ENCODE peak calls at places on chromosomes 2 and 18, in four cellular contexts. One of them, this sample, is unnamed.

GRCh38 chr2:41535575-41535974 is 512.2 kb upstream of the PKDCC start:
- DNase-seq in breast epithelium: no peak
- DNase-seq in body of pancreas: no peak
- DNase-seq in A549: no peak
- DNase-seq in this sample: no peak

GRCh38 chr2:5908030-5908429 is 215.8 kb downstream of the SOX11 start:
- DNase-seq in breast epithelium: no peak
- DNase-seq in body of pancreas: no peak
- DNase-seq in A549: no peak
- DNase-seq in this sample: no peak

GRCh38 chr2:113046465-113046864 is 6.2 kb downstream of the IL36B start:
- DNase-seq in breast epithelium: no peak
- DNase-seq in A549: no peak
- DNase-seq in body of pancreas: no peak
- DNase-seq in this sample: no peak

GRCh38 chr2:111930875-111931274 is 32.5 kb downstream of the MERTK start:
- DNase-seq in A549: no peak
- DNase-seq in body of pancreas: no peak
- DNase-seq in breast epithelium: no peak
- DNase-seq in this sample: peak; percentile 61

GRCh38 chr2:3432067-3432466 is 52.6 kb downstream of the TRAPPC12 start:
- DNase-seq in A549: no peak
- DNase-seq in body of pancreas: no peak
- DNase-seq in breast epithelium: no peak
- DNase-seq in this sample: no peak

GRCh38 chr2:215358891-215359575 is 47.2 kb downstream of the ATIC start:
- DNase-seq in A549: no peak
- DNase-seq in body of pancreas: no peak
- DNase-seq in breast epithelium: no peak
- DNase-seq in this sample: no peak

GRCh38 chr2:241905716-241906376 is 36.3 kb downstream of the RTP5 start:
- DNase-seq in breast epithelium: peak; percentile 40
- DNase-seq in body of pancreas: no peak
- DNase-seq in A549: no peak
- DNase-seq in this sample: no peak

GRCh38 chr2:2665834-2666133 is 334.7 kb upstream of the MYT1L start:
- DNase-seq in body of pancreas: no peak
- DNase-seq in A549: no peak
- DNase-seq in breast epithelium: no peak
- DNase-seq in this sample: no peak

GRCh38 chr2:190916829-190917228 is 36.2 kb downstream of the GLS start:
- DNase-seq in A549: no peak
- DNase-seq in breast epithelium: no peak
- DNase-seq in body of pancreas: no peak
- DNase-seq in this sample: no peak

GRCh38 chr2:36960005-36960675 is 6.2 kb downstream of the STRN start:
- DNase-seq in body of pancreas: no peak
- DNase-seq in A549: no peak
- DNase-seq in breast epithelium: no peak
- DNase-seq in this sample: no peak

GRCh38 chr2:46705663-46706062 is 209.9 kb downstream of the MCFD2 start:
- DNase-seq in A549: no peak
- DNase-seq in breast epithelium: no peak
- DNase-seq in body of pancreas: no peak
- DNase-seq in this sample: no peak

GRCh38 chr2:46703588-46703987 is 212.0 kb downstream of the MCFD2 start:
- DNase-seq in A549: no peak
- DNase-seq in breast epithelium: no peak
- DNase-seq in body of pancreas: no peak
- DNase-seq in this sample: no peak

GRCh38 chr2:46702537-46702936 is 213.1 kb downstream of the MCFD2 start:
- DNase-seq in body of pancreas: no peak
- DNase-seq in breast epithelium: no peak
- DNase-seq in A549: no peak
- DNase-seq in this sample: no peak

GRCh38 chr2:46706264-46706983 is 209.2 kb downstream of the MCFD2 start:
- DNase-seq in A549: no peak
- DNase-seq in body of pancreas: no peak
- DNase-seq in breast epithelium: no peak
- DNase-seq in this sample: no peak

DNA sequence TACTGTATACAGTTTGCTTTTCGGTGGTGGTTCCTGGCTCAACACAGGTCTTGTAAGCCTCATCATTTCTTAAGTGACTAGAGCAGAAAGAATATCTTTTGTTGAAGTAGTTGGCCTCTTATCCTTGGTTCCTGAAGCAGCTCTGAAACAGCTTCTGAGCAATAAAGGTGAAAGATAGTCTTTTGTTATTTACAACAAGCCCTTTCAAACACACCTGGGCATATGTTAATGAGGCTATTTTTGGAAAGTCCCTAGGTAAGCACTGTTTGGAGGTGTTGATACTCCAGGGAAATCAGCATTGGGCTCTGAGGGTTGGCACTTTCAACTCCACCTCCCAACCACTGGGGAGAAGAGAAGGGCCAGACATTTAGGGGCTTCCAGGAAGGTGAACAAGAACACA is 211.0 kb downstream of the MCFD2 start:
- DNase-seq in body of pancreas: no peak
- DNase-seq in A549: no peak
- DNase-seq in breast epithelium: no peak
- DNase-seq in this sample: no peak
- H3K27ac ChIP-seq in body of pancreas: no peak overlapping the region
- H3K27ac ChIP-seq in A549: peak overlapping the region; percentile 39
- H3K27ac ChIP-seq in breast epithelium: peak overlapping the region; percentile 34
- H3K27ac ChIP-seq in this sample: no peak overlapping the region

GRCh38 chr2:201127128-201127521 is 11.2 kb downstream of the CFLAR start:
- DNase-seq in breast epithelium: no peak
- DNase-seq in body of pancreas: no peak
- DNase-seq in A549: no peak
- DNase-seq in this sample: no peak

GRCh38 chr2:201126308-201127127 is 10.6 kb downstream of the CFLAR start:
- DNase-seq in body of pancreas: no peak
- DNase-seq in breast epithelium: no peak
- DNase-seq in A549: no peak
- DNase-seq in this sample: no peak

GRCh38 chr2:201127570-201127969 is 11.6 kb downstream of the CFLAR start:
- DNase-seq in A549: no peak
- DNase-seq in body of pancreas: no peak
- DNase-seq in breast epithelium: no peak
- DNase-seq in this sample: no peak

GRCh38 chr2:201130524-201131186 is 14.7 kb downstream of the CFLAR start:
- DNase-seq in breast epithelium: no peak
- DNase-seq in A549: no peak
- DNase-seq in body of pancreas: no peak
- DNase-seq in this sample: peak; percentile 88

DNA sequence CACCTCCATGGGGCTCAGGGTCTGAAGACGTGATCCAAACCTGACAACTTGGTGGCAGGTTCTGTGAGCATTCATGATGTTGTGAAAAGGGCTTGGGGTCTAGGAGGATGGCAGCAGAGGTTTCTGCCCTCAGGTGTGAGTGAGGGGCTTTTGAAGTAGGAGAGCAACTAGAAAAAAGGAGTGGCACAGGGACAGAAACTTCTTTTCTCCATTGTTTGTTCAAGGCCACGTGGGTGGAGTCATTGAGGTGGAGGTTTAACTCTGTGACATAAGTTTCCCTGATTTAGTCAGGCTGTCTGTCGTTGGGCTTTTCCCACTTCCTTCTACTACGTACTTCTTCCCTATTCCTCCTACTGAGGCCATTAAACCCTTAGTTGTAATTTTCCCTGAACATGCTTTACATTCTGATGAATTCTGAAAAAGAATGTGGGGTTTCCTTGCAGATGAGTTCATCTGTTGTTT is 13.1 kb downstream of the CFLAR start:
- DNase-seq in A549: no peak
- DNase-seq in breast epithelium: no peak
- DNase-seq in body of pancreas: peak; percentile 69
- DNase-seq in this sample: no peak
- H3K27ac ChIP-seq in A549: peak overlapping the region; percentile 86
- H3K27ac ChIP-seq in breast epithelium: peak overlapping the region; percentile 88
- H3K27ac ChIP-seq in body of pancreas: peak overlapping the region; percentile 31
- H3K27ac ChIP-seq in this sample: peak overlapping the region; percentile 99

GRCh38 chr18:48802543-48803428 is 148.0 kb downstream of the SMAD7 start:
- DNase-seq in body of pancreas: peak; percentile 19
- DNase-seq in breast epithelium: peak; percentile 15
- DNase-seq in A549: no peak
- DNase-seq in this sample: no peak
- H3K27ac ChIP-seq in body of pancreas: peak overlapping the region; percentile 31
- H3K27ac ChIP-seq in breast epithelium: no peak overlapping the region
- H3K27ac ChIP-seq in A549: no peak overlapping the region
- H3K27ac ChIP-seq in this sample: no peak overlapping the region

GRCh38 chr2:124213977-124214587 is 189.0 kb downstream of the CNTNAP5 start:
- DNase-seq in A549: no peak
- DNase-seq in breast epithelium: no peak
- DNase-seq in body of pancreas: no peak
- DNase-seq in this sample: no peak

GRCh38 chr2:124209441-124209840 is 184.4 kb downstream of the CNTNAP5 start:
- DNase-seq in A549: no peak
- DNase-seq in breast epithelium: no peak
- DNase-seq in body of pancreas: no peak
- DNase-seq in this sample: no peak
- H3K27ac ChIP-seq in A549: no peak overlapping the region
- H3K27ac ChIP-seq in breast epithelium: no peak overlapping the region
- H3K27ac ChIP-seq in body of pancreas: no peak overlapping the region
- H3K27ac ChIP-seq in this sample: no peak overlapping the region

DNA sequence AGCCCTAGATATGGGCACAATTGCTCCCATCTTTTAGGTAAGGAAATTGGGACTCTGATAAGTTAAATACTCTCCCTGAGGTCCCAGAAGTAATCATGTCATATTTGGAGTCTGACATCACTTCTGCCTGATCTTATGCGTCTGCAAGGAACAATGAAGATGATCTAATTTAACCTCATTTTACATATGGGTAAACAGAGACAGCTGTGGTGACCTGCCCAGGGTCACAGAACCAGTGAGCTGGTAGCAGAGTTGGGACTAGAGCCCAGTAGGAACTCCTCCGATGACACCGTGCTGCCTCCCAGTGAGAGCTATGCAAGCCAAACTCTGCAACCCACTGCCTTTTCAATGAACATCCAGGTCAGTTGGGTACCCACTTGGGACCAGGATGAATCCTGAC is 17.8 kb downstream of the CTAGE1 start:
- DNase-seq in A549: no peak
- DNase-seq in breast epithelium: no peak
- DNase-seq in body of pancreas: no peak
- DNase-seq in this sample: no peak
- H3K27ac ChIP-seq in A549: no peak overlapping the region
- H3K27ac ChIP-seq in breast epithelium: no peak overlapping the region
- H3K27ac ChIP-seq in body of pancreas: no peak overlapping the region
- H3K27ac ChIP-seq in this sample: no peak overlapping the region

GRCh38 chr2:99380376-99381010 is 43.3 kb downstream of the EIF5B start:
- DNase-seq in A549: no peak
- DNase-seq in body of pancreas: no peak
- DNase-seq in breast epithelium: no peak
- DNase-seq in this sample: no peak
- H3K27ac ChIP-seq in A549: no peak overlapping the region
- H3K27ac ChIP-seq in body of pancreas: no peak overlapping the region
- H3K27ac ChIP-seq in breast epithelium: no peak overlapping the region
- H3K27ac ChIP-seq in this sample: no peak overlapping the region

DNA sequence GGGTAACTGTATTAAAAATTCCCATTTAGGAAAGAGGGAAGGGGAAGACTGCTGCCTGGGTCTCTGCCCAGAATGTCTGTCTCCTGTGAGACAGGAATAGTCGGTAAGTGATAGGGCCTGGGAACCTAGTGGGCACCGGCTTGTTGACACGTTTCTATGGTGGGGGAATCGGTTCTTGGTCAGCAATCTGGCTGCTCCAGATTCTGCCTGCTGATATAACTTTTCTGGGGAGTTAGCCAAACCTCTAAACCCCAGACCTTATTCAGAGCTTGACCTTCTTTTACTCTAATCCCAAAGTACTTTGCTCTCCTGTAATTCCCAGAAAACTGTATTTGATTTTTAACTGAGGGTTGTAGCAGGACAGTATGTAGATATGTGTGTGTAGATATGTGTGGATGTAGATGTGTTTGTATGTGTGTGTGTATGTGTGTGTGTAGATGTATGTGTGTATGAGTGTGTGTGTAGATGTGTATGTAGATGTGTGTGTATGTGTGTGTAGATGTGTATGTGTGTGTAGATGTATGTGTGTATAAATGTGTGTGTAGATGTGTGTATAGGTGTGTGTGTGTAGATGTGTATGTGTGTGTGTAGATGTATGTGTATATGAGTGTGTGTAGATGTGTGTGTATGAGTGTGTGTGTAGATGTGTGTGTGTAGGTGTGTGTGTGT is 61.8 kb upstream of the TXNDC2 start:
- DNase-seq in breast epithelium: no peak
- DNase-seq in body of pancreas: no peak
- DNase-seq in A549: no peak
- DNase-seq in this sample: no peak
- H3K27ac ChIP-seq in breast epithelium: peak overlapping the region; percentile 81
- H3K27ac ChIP-seq in body of pancreas: no peak overlapping the region
- H3K27ac ChIP-seq in A549: peak overlapping the region; percentile 96
- H3K27ac ChIP-seq in this sample: no peak overlapping the region

GRCh38 chr18:2891526-2892431 is 45.0 kb downstream of the EMILIN2 start:
- DNase-seq in A549: no peak
- DNase-seq in breast epithelium: no peak
- DNase-seq in body of pancreas: no peak
- DNase-seq in this sample: no peak

GRCh38 chr18:2893056-2893455 is 46.2 kb downstream of the EMILIN2 start:
- DNase-seq in A549: no peak
- DNase-seq in body of pancreas: no peak
- DNase-seq in breast epithelium: no peak
- DNase-seq in this sample: no peak

GRCh38 chr18:2889761-2890192 is 43.0 kb downstream of the EMILIN2 start:
- DNase-seq in A549: no peak
- DNase-seq in breast epithelium: no peak
- DNase-seq in body of pancreas: no peak
- DNase-seq in this sample: no peak

GRCh38 chr18:2893676-2894075 is 46.9 kb downstream of the EMILIN2 start:
- DNase-seq in A549: no peak
- DNase-seq in body of pancreas: no peak
- DNase-seq in breast epithelium: no peak
- DNase-seq in this sample: no peak

GRCh38 chr18:2890606-2891005 is 43.8 kb downstream of the EMILIN2 start:
- DNase-seq in body of pancreas: no peak
- DNase-seq in A549: no peak
- DNase-seq in breast epithelium: no peak
- DNase-seq in this sample: no peak
- H3K27ac ChIP-seq in body of pancreas: no peak overlapping the region
- H3K27ac ChIP-seq in A549: no peak overlapping the region
- H3K27ac ChIP-seq in breast epithelium: no peak overlapping the region
- H3K27ac ChIP-seq in this sample: no peak overlapping the region

DNA sequence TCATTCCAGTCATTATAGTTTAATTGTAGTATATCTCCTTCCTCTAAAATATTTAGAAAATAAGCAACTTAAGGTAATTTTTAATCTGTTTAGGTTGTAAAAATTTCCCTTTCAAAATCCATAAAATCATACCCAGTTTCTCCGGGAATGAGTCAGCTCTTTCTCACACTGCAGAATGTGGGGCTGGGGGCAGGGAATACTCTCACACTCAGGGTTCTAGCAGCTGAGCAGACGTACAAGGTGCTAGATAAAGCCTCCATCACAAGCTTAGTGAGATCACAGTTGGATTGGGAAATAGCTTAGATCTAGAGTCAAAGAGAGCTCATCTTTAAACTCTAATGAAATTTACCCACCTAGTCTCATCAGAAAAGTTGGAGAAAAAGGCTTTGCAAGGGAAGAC is 79.9 kb upstream of the FAM237A start:
- DNase-seq in body of pancreas: no peak
- DNase-seq in A549: no peak
- DNase-seq in breast epithelium: no peak
- DNase-seq in this sample: no peak
- H3K27ac ChIP-seq in body of pancreas: no peak overlapping the region
- H3K27ac ChIP-seq in A549: peak overlapping the region; percentile 18
- H3K27ac ChIP-seq in breast epithelium: no peak overlapping the region
- H3K27ac ChIP-seq in this sample: no peak overlapping the region